ENCODE peak calls at places on chromosome 9, in six cellular contexts. N, F, L, P, C and D are unnamed samples.

GRCh38 chr9:35774907-35775635 is 16.3 kb upstream of the NPR2 start:
- DNase-seq in N (peak), F (no peak), L (no peak), P (no peak), C (no peak), D (peak)

GRCh38 chr9:137757139-137757538 is 120.4 kb upstream of the CACNA1B start:
- DNase-seq in N (no peak), F (no peak), L (no peak), P (no peak), C (no peak), D (no peak)

GRCh38 chr9:74066128-74066527 is 431.0 kb upstream of the RORB start:
- DNase-seq in N (no peak), F (no peak), L (no peak), P (no peak), C (no peak), D (no peak)

GRCh38 chr9:125544474-125544873 is 162.5 kb downstream of the MAPKAP1 start:
- DNase-seq in N (no peak), F (no peak), L (no peak), P (no peak), C (no peak), D (no peak)

GRCh38 chr9:26261503-26262330 is 583.5 kb upstream of the TUSC1 start:
- DNase-seq in N (no peak), F (peak), L (no peak), P (peak), C (peak), D (peak)

GRCh38 chr9:99820330-99821186 is 1.1 kb upstream of the NR4A3 start:
- DNase-seq in N (no peak), F (no peak), L (no peak), P (peak), C (peak), D (no peak)

GRCh38 chr9:109192732-109193361 is 25.8 kb upstream of the FRRS1L start:
- DNase-seq in N (peak), F (peak), L (peak), P (no peak), C (peak), D (peak)

GRCh38 chr9:105706156-105706555 is 11.8 kb downstream of the TMEM38B start:
- DNase-seq in N (no peak), F (no peak), L (no peak), P (no peak), C (no peak), D (no peak)

GRCh38 chr9:22079873-22080341 is 70.8 kb upstream of the CDKN2B start:
- DNase-seq in N (no peak), F (no peak), L (no peak), P (peak), C (peak), D (no peak)

GRCh38 chr9:104863180-104863883 is 64.6 kb downstream of the ABCA1 start:
- DNase-seq in N (no peak), F (peak), L (peak), P (peak), C (peak), D (peak)

GRCh38 chr9:33022755-33023154 is 2.3 kb upstream of the DNAJA1 start:
- DNase-seq in N (no peak), F (no peak), L (no peak), P (no peak), C (no peak), D (no peak)

GRCh38 chr9:87581513-87581912 is 83.8 kb downstream of the DAPK1 start:
- DNase-seq in N (no peak), F (no peak), L (no peak), P (peak), C (no peak), D (no peak)

GRCh38 chr9:693460-694390 is 147.8 kb upstream of the DMRT1 start:
- DNase-seq in N (no peak), F (no peak), L (no peak), P (peak), C (peak), D (no peak)

GRCh38 chr9:82543726-82544125 is 519.2 kb downstream of the RASEF start:
- DNase-seq in N (no peak), F (no peak), L (no peak), P (no peak), C (no peak), D (no peak)

GRCh38 chr9:116543731-116544400 is 143.2 kb upstream of the TRIM32 start:
- DNase-seq in N (no peak), F (no peak), L (no peak), P (no peak), C (peak), D (no peak)

GRCh38 chr9:87195306-87195705 is 248.0 kb upstream of the GAS1 start:
- DNase-seq in N (no peak), F (no peak), L (no peak), P (peak), C (peak), D (no peak)

GRCh38 chr9:97480749-97481148 is 20.7 kb upstream of the TMOD1 start:
- DNase-seq in N (no peak), F (no peak), L (no peak), P (no peak), C (peak), D (no peak)

GRCh38 chr9:109408759-109409462 is 88.1 kb upstream of the EPB41L4B start:
- DNase-seq in N (no peak), F (no peak), L (no peak), P (no peak), C (peak), D (peak)

GRCh38 chr9:127209220-127209619 is 55.4 kb upstream of the GARNL3 start:
- DNase-seq in N (no peak), F (no peak), L (no peak), P (no peak), C (no peak), D (no peak)

GRCh38 chr9:110555971-110556370 is 23.6 kb downstream of the SVEP1 start:
- DNase-seq in N (no peak), F (no peak), L (no peak), P (peak), C (peak), D (no peak)

GRCh38 chr9:37390759-37391158 is 31.7 kb upstream of the GRHPR start:
- DNase-seq in N (peak), F (peak), L (no peak), P (peak), C (no peak), D (peak)

GRCh38 chr9:86353591-86354047 is 591 bp downstream of the TUT7 start:
- DNase-seq in N (no peak), F (no peak), L (no peak), P (no peak), C (no peak), D (no peak)

GRCh38 chr9:98989036-98990000 is 45.6 kb downstream of the COL15A1 start:
- DNase-seq in N (no peak), F (peak), L (no peak), P (peak), C (peak), D (peak)

GRCh38 chr9:129467004-129467588 is 153.8 kb downstream of the C9orf50 start:
- DNase-seq in N (no peak), F (no peak), L (no peak), P (no peak), C (no peak), D (no peak)
- H2BK120ac ChIP-seq in N (no peak), F (no peak), L (peak), P (no peak), C (no peak), D (no peak)

GRCh38 chr9:102113191-102113590 is 374.7 kb upstream of the GRIN3A start:
- DNase-seq in N (no peak), F (no peak), L (no peak), P (no peak), C (no peak), D (no peak)

GRCh38 chr9:102114557-102114956 is 376.1 kb upstream of the GRIN3A start:
- DNase-seq in N (no peak), F (no peak), L (no peak), P (no peak), C (no peak), D (no peak)
- H3K4me2 ChIP-seq in N (no peak), F (no peak), L (no peak), P (no peak), C (no peak), D (no peak)

GRCh38 chr9:112750111-112750766 is at the start of gene SNX30:
- DNase-seq in N (peak), F (peak), L (peak), P (peak), C (peak), D (peak)
- H2BK120ac ChIP-seq in N (peak), F (no peak), L (no peak), P (peak), C (peak), D (no peak)

DNA sequence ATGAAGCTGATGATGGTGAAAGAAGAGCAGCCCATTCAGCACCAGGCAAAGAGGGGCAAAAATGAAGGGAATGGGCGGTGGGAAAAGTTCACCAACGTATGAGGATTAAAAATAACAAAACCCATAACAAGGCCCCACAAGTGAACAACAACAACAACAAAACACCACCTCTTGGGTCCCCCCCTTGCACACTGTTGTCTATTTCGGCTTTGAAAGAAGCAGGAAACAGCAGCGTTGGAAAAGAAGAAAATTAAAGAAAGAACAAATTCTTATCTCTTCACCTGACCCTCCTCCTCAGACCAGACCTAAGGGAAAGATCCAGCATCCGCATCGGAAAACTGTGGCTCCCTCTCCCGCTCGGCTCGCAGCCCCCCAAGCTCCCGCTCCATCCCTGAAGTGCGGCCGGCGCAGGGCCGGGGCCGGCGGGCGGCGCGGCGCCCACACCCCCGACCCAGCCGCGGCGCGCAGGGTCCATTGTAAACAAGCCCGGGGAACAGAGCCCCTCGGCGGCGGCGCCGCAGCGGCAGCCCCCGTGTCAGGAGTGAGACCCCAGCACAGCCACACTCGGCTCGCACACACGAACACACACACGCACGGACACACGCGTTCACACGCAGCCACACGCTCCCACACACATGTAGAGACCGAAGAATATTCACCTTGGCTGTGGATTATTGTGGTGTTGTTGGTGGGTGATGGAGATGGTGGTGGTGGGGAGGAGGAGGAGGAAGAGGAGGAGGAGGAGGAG is 539 bp downstream of the RFX3 start:
- DNase-seq in N (peak), F (no peak), L (no peak), P (no peak), C (no peak), D (peak)
- H3K4me2 ChIP-seq in N (peak), F (peak), L (peak), P (peak), C (peak), D (peak)

DNA sequence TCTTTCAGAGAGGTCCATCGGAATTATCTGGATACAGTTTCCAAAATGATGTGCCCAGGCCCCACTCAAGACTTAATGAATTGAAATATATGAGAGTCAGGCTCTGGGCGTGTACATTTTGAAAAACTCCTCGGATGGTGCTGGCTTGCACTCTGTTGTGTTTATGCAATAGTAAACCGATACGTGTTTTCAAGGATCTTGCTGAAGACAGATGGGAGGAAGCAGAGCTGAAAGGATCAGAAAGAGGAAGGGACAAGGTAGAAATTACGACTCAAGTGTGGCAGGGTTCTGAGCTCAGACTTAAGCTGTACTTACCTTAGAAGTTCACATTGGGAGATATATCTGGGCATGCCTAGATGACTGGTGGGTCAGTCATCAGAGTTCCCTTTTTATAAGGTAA is 13.7 kb upstream of the STOM start:
- DNase-seq in N (no peak), F (no peak), L (no peak), P (no peak), C (no peak), D (no peak)
- H2BK120ac ChIP-seq in N (no peak), F (no peak), L (no peak), P (no peak), C (no peak), D (no peak)

GRCh38 chr9:15136646-15137045 is 170.4 kb downstream of the TTC39B start:
- DNase-seq in N (peak), F (peak), L (no peak), P (peak), C (no peak), D (peak)
- H3K4me2 ChIP-seq in N (no peak), F (no peak), L (no peak), P (no peak), C (no peak), D (no peak)